ENCODE peak calls at places on chromosomes 2 and 18, in nine cellular contexts. F is stimulated activated CD4-positive, alpha-beta T cell treated with anti-CD3 and anti-CD28 coated beads, Interleukin-2, amount 100 ng/mL, for 48 hours; A is neural crest cell; D is NCI-H510A treated with DMSO at 0.1 percent for 48 hours; R is lower lobe of right lung; W is AG09319; I is NCI-H774; G is A172; T is GOT3. E is an unnamed sample.

GRCh38 chr2:86078801-86079545 is 26.7 kb downstream of the POLR1A start:
- DNase-seq in F (no peak), A (no peak), D (peak), R (no peak), W (no peak), I (no peak), G (peak), T (no peak), E (no peak)

GRCh38 chr2:62724886-62725711 is 19.6 kb downstream of the EHBP1 start:
- DNase-seq in F (no peak), A (no peak), D (no peak), R (peak), W (no peak), I (no peak), G (no peak), T (no peak), E (no peak)

GRCh38 chr18:35458677-35459441 is 38.9 kb downstream of the INO80C start:
- DNase-seq in F (no peak), A (no peak), D (peak), R (peak), W (no peak), I (no peak), G (peak), T (no peak), E (no peak)

GRCh38 chr2:205776139-205776538 is 93.8 kb downstream of the NRP2 start:
- DNase-seq in F (peak), A (peak), D (no peak), R (peak), W (no peak), I (no peak), G (no peak), T (no peak), E (no peak)

GRCh38 chr2:175461839-175462238 is 280.3 kb upstream of the ATP5MC3 start:
- DNase-seq in F (no peak), A (no peak), D (peak), R (no peak), W (no peak), I (peak), G (no peak), T (no peak), E (no peak)

GRCh38 chr18:44869533-44869932 is 188.8 kb downstream of the SETBP1 start:
- DNase-seq in F (no peak), A (no peak), D (no peak), R (no peak), W (no peak), I (no peak), G (no peak), T (no peak), E (no peak)

GRCh38 chr2:44005831-44006230 is 10.0 kb upstream of the LRPPRC start:
- DNase-seq in F (no peak), A (no peak), D (no peak), R (no peak), W (no peak), I (no peak), G (peak), T (no peak), E (no peak)

GRCh38 chr2:9939587-9940485 is 11.7 kb upstream of the GRHL1 start:
- DNase-seq in F (no peak), A (no peak), D (no peak), R (no peak), W (no peak), I (no peak), G (no peak), T (no peak), E (no peak)

GRCh38 chr2:128324008-128324896 is 5.6 kb upstream of the HS6ST1 start:
- DNase-seq in F (no peak), A (no peak), D (no peak), R (no peak), W (no peak), I (no peak), G (no peak), T (no peak), E (peak)

GRCh38 chr2:241096979-241097378 is 5.1 kb downstream of the MTERF4 start:
- DNase-seq in F (no peak), A (no peak), D (no peak), R (no peak), W (no peak), I (no peak), G (no peak), T (no peak), E (no peak)

GRCh38 chr2:143068094-143068890 is 60.9 kb upstream of the ARHGAP15 start:
- DNase-seq in F (no peak), A (no peak), D (no peak), R (no peak), W (no peak), I (no peak), G (no peak), T (no peak), E (no peak)

GRCh38 chr2:234885884-234886283 is 65.9 kb upstream of the SH3BP4 start:
- DNase-seq in F (no peak), A (no peak), D (no peak), R (no peak), W (no peak), I (no peak), G (no peak), T (no peak), E (no peak)

GRCh38 chr2:212537311-212538155 is 1.1 kb downstream of the ERBB4 start:
- DNase-seq in F (no peak), A (peak), D (peak), R (peak), W (no peak), I (peak), G (no peak), T (no peak), E (no peak)

GRCh38 chr18:59553273-59553672 is 143.9 kb downstream of the CCBE1 start:
- DNase-seq in F (no peak), A (no peak), D (no peak), R (no peak), W (no peak), I (no peak), G (no peak), T (no peak), E (no peak)

GRCh38 chr2:81050580-81050979 is 746.0 kb upstream of the LRRTM1 start:
- DNase-seq in F (no peak), A (no peak), D (no peak), R (no peak), W (no peak), I (no peak), G (no peak), T (no peak), E (no peak)

GRCh38 chr2:41865263-41865662 is 182.6 kb upstream of the PKDCC start:
- DNase-seq in F (no peak), A (no peak), D (no peak), R (no peak), W (no peak), I (no peak), G (no peak), T (no peak), E (no peak)

GRCh38 chr2:174711206-174711605 is 53.1 kb downstream of the CHRNA1 start:
- DNase-seq in F (no peak), A (no peak), D (no peak), R (no peak), W (no peak), I (no peak), G (no peak), T (no peak), E (no peak)

GRCh38 chr2:240819404-240820013 is 510 bp downstream of the KIF1A start:
- DNase-seq in F (no peak), A (peak), D (no peak), R (no peak), W (no peak), I (peak), G (no peak), T (no peak), E (no peak)

GRCh38 chr2:133802366-133802765 is 234.1 kb upstream of the NCKAP5 start:
- DNase-seq in F (no peak), A (no peak), D (peak), R (no peak), W (no peak), I (no peak), G (no peak), T (no peak), E (no peak)

GRCh38 chr2:222399038-222399783 is 25.1 kb upstream of the SGPP2 start:
- DNase-seq in F (no peak), A (no peak), D (peak), R (no peak), W (no peak), I (peak), G (no peak), T (no peak), E (no peak)

GRCh38 chr18:74453011-74453571 is 4.0 kb downstream of the DIPK1C start:
- DNase-seq in F (no peak), A (no peak), D (no peak), R (no peak), W (no peak), I (no peak), G (no peak), T (no peak), E (no peak)

GRCh38 chr2:170648037-170648436 is 67.1 kb upstream of the SP5 start:
- DNase-seq in F (no peak), A (no peak), D (no peak), R (no peak), W (no peak), I (no peak), G (no peak), T (no peak), E (no peak)

GRCh38 chr18:40096675-40097074 is 1858.4 kb upstream of the PIK3C3 start:
- DNase-seq in F (no peak), A (no peak), D (no peak), R (no peak), W (no peak), I (no peak), G (no peak), T (no peak), E (no peak)

GRCh38 chr2:80073134-80073561 is 231.4 kb downstream of the LRRTM1 start:
- DNase-seq in F (peak), A (peak), D (peak), R (no peak), W (peak), I (peak), G (peak), T (no peak), E (no peak)

GRCh38 chr18:7177131-7177744 is 53.7 kb upstream of the LRRC30 start:
- DNase-seq in F (no peak), A (peak), D (peak), R (no peak), W (peak), I (no peak), G (peak), T (no peak), E (no peak)

GRCh38 chr2:108825254-108825653 is 38.7 kb downstream of the CCDC138 start:
- DNase-seq in F (no peak), A (no peak), D (no peak), R (no peak), W (no peak), I (no peak), G (no peak), T (no peak), E (no peak)

GRCh38 chr2:67840460-67841068 is 222.2 kb downstream of the C1D start:
- DNase-seq in F (peak), A (peak), D (peak), R (peak), W (peak), I (peak), G (peak), T (no peak), E (peak)

GRCh38 chr2:124804014-124804940 is 779.2 kb downstream of the CNTNAP5 start:
- DNase-seq in F (no peak), A (no peak), D (peak), R (no peak), W (no peak), I (peak), G (peak), T (no peak), E (no peak)

GRCh38 chr18:58041633-58042032 is 2.4 kb upstream of the NEDD4L start:
- DNase-seq in F (no peak), A (no peak), D (no peak), R (no peak), W (no peak), I (no peak), G (no peak), T (no peak), E (no peak)

GRCh38 chr18:63141777-63142176 is 177.8 kb downstream of the BCL2 start:
- DNase-seq in F (no peak), A (no peak), D (no peak), R (no peak), W (no peak), I (no peak), G (no peak), T (no peak), E (no peak)

GRCh38 chr2:127463155-127463991 is 45.1 kb downstream of the PROC start:
- DNase-seq in F (no peak), A (no peak), D (no peak), R (no peak), W (no peak), I (no peak), G (no peak), T (no peak), E (no peak)

GRCh38 chr2:213125646-213126347 is 25.6 kb downstream of the IKZF2 start:
- DNase-seq in F (no peak), A (no peak), D (no peak), R (no peak), W (no peak), I (no peak), G (no peak), T (no peak), E (no peak)

GRCh38 chr18:34795070-34795740 is 85.1 kb downstream of the DTNA start:
- DNase-seq in F (no peak), A (no peak), D (no peak), R (no peak), W (no peak), I (no peak), G (no peak), T (no peak), E (no peak)

GRCh38 chr2:76256689-76257088 is 546.0 kb upstream of the GCFC2 start:
- DNase-seq in F (no peak), A (no peak), D (no peak), R (no peak), W (no peak), I (no peak), G (no peak), T (no peak), E (no peak)

GRCh38 chr18:63131106-63131943 is 188.2 kb downstream of the BCL2 start:
- DNase-seq in F (peak), A (peak), D (peak), R (no peak), W (peak), I (no peak), G (peak), T (no peak), E (no peak)

GRCh38 chr18:53018791-53019190 is 678.8 kb downstream of the DCC start:
- DNase-seq in F (no peak), A (no peak), D (no peak), R (no peak), W (no peak), I (no peak), G (peak), T (no peak), E (no peak)

GRCh38 chr2:136322436-136322835 is 204.5 kb upstream of the CXCR4 start:
- DNase-seq in F (no peak), A (no peak), D (no peak), R (no peak), W (no peak), I (no peak), G (no peak), T (no peak), E (no peak)